ENCODE peak calls at places on chromosomes 1 and 21, in five cellular contexts. C is GM23248, T is body of pancreas, F is Karpas-422, A is epithelial cell of prostate. E is an unnamed sample.

GRCh38 chr1:59481915-59482505 is 185.1 kb downstream of the FGGY start:
- DNase-seq in A (no peak), T (no peak), F (no peak), C (peak; percentile 42), E (no peak)

GRCh38 chr1:200445213-200445612 is 35.4 kb upstream of the ZNF281 start:
- DNase-seq in T (no peak), F (no peak), C (peak; percentile 75), A (no peak), E (no peak)

GRCh38 chr1:100799954-100800612 is 80.5 kb downstream of the VCAM1 start:
- DNase-seq in A (no peak), C (peak; percentile 7), F (no peak), T (no peak), E (no peak)

GRCh38 chr1:218459878-218460277 is 114.7 kb downstream of the TGFB2 start:
- DNase-seq in A (no peak), F (no peak), T (no peak), C (peak; percentile 89), E (peak; percentile 95)

GRCh38 chr1:114728553-114728952 is 12.0 kb upstream of the NRAS start:
- DNase-seq in T (no peak), C (no peak), A (no peak), F (no peak), E (no peak)

GRCh38 chr1:211928222-211928856 is 97.8 kb upstream of the LPGAT1 start:
- DNase-seq in T (no peak), F (no peak), A (peak; percentile 90), C (no peak), E (no peak)

GRCh38 chr21:40846566-40847411 is at the start of gene DSCAM:
- DNase-seq in T (no peak), F (no peak), C (no peak), A (no peak), E (no peak)

GRCh38 chr1:156870734-156871133 is 10.1 kb downstream of the NTRK1 start:
- DNase-seq in T (no peak), C (peak; percentile 95), F (no peak), A (peak; percentile 53), E (no peak)

GRCh38 chr21:44702973-44703730 is 6.2 kb downstream of the KRTAP10-12 start:
- DNase-seq in T (no peak), F (no peak), A (no peak), C (no peak), E (no peak)

GRCh38 chr1:212104586-212105282 is 69.2 kb downstream of the DTL start:
- DNase-seq in F (no peak), C (no peak), T (no peak), A (no peak), E (no peak)

GRCh38 chr1:220527279-220528048 is 472 bp upstream of the MARK1 start:
- DNase-seq in T (peak; percentile 29), F (no peak), C (peak; percentile 15), A (no peak), E (no peak)

GRCh38 chr1:50974618-50974935 is 4.5 kb downstream of the CDKN2C start:
- DNase-seq in C (no peak), A (no peak), T (no peak), F (no peak), E (no peak)
- H3K27ac ChIP-seq in C (no peak overlapping the region), A (no peak overlapping the region), T (no peak overlapping the region), F (no peak overlapping the region), E (no peak overlapping the region)

GRCh38 chr21:46320331-46320801 is 3.3 kb downstream of the C21orf58 start:
- DNase-seq in F (no peak), A (no peak), C (no peak), T (no peak), E (no peak)

GRCh38 chr21:46316708-46317324 is 6.9 kb downstream of the C21orf58 start:
- DNase-seq in T (no peak), F (no peak), A (no peak), C (no peak), E (no peak)

GRCh38 chr21:46317710-46318463 is 5.8 kb downstream of the C21orf58 start:
- DNase-seq in F (no peak), A (no peak), T (peak; percentile 60), C (no peak), E (no peak)

GRCh38 chr21:46318464-46318845 is 5.2 kb downstream of the C21orf58 start:
- DNase-seq in C (no peak), T (no peak), F (no peak), A (no peak), E (no peak)

DNA sequence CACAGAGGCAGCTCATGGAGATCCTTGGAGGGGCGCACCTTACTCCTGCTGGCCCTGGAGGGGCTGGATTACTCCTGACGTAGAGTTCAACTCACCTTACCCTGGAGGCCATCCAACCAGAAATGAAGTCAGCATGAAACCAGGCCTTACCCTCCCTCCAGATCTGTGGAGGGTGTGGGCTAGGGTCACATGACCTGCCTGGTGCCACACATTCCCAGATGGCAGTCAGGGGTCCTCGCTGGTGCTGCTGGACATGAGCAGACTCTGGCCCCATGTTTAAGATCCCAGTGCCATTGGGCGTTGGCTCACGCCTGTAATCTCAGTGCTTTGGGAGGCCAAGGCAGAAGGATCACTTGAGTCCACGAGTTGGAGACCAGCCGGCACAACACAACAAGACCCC is 4.5 kb downstream of the C21orf58 start:
- DNase-seq in T (no peak), A (no peak), C (no peak), F (no peak), E (no peak)
- H3K27ac ChIP-seq in T (no peak overlapping the region), A (no peak overlapping the region), C (no peak overlapping the region), F (no peak overlapping the region), E (no peak overlapping the region)

GRCh38 chr1:175842545-175842944 is 99.2 kb upstream of the TNR start:
- DNase-seq in C (no peak), A (no peak), T (no peak), F (no peak), E (no peak)

GRCh38 chr1:175841613-175842234 is 98.3 kb upstream of the TNR start:
- DNase-seq in F (no peak), C (no peak), T (no peak), A (no peak), E (no peak)

GRCh38 chr1:175845371-175845770 is 102.0 kb upstream of the TNR start:
- DNase-seq in T (no peak), C (no peak), A (no peak), F (no peak), E (no peak)

GRCh38 chr1:175845985-175846384 is 102.6 kb upstream of the TNR start:
- DNase-seq in A (no peak), T (no peak), F (no peak), C (no peak), E (no peak)

GRCh38 chr1:175844877-175845276 is 101.5 kb upstream of the TNR start:
- DNase-seq in F (no peak), T (no peak), C (no peak), A (no peak), E (no peak)
- H3K27ac ChIP-seq in F (no peak overlapping the region), T (no peak overlapping the region), C (no peak overlapping the region), A (no peak overlapping the region), E (no peak overlapping the region)

DNA sequence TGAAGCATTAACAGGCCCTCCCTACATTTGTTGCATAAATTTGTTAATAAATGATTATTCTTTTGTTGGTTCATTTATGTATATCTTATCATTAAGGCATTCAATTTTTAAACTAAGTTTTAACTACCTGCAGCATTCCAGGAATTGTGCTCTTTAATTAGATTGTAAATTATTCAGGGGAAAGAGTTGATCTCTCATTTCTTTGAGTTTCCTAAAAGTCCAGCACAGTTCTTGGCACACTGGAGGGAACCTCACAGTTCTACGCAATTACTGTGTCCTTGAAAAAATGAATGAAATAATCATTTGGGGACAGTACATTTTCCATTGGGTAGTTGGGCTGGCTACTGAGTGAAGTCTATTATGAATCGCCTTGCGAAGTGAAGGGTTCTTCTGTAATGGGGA is 493 bp upstream of the STXBP3 start:
- DNase-seq in T (no peak), F (no peak), A (no peak), C (no peak), E (no peak)
- H3K27ac ChIP-seq in T (peak overlapping the region; percentile 99), F (no peak overlapping the region), A (peak overlapping the region; percentile 94), C (peak overlapping the region; percentile 99), E (no peak overlapping the region)

DNA sequence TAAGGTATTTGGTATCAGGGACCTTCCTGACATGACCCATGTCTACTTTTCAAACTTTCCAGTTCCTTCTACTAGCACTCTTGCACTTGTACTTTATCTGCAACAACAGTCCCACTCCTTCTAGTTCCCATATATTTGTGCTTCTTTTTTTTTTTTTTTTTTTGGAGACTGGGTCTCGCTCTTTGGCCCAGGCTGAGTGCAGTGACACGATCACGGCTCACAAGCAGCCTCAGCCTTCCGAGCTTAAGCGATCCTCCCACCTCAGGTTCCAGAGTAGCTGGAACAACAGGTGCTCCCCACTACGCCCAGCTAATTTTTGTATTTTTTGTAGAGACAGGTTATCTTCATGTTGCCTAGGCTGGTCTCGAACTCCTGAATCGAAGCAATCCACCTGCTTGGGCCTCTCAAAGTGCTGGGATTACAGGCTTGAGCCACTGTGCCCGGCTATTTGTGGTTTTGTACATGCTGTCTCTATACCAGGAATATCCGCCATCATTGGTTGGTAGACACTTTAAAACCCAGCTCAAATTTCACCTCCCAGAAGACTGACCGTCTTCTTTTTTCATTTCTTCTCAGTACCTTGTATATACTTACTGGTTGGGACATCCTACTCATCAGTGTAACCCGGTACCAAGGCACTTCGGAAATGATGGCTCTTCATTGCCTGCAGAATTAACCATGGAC is 1.1 kb downstream of the ZMYM1 start:
- DNase-seq in A (no peak), C (no peak), F (no peak), T (no peak), E (no peak)
- H3K27ac ChIP-seq in A (peak overlapping the region; percentile 88), C (peak overlapping the region; percentile 77), F (peak overlapping the region; percentile 87), T (peak overlapping the region; percentile 87), E (peak overlapping the region; percentile 95)

E was measured in MM.1S.